ENCODE peak calls at places on chromosomes 5 and 9, in five cellular contexts. I, L, V, G and H are unnamed samples.

GRCh38 chr9:89410709-89411111 is 87.2 kb downstream of the SEMA4D start:
- DNase-seq in V (no peak), I (no peak), L (peak; percentile 51), G (no peak), H (no peak)

GRCh38 chr9:114574438-114574837 is 13.1 kb upstream of the ATP6V1G1 start:
- DNase-seq in L (no peak), I (no peak), G (peak; percentile 41), V (no peak), H (no peak)

GRCh38 chr5:146878471-146879172 is at the start of gene PPP2R2B:
- DNase-seq in I (peak; percentile 37), G (peak; percentile 51), L (peak; percentile 10), V (peak; percentile 75), H (no peak)

GRCh38 chr5:132485641-132486317 is 4.8 kb downstream of the IRF1 start:
- DNase-seq in L (no peak), V (no peak), I (no peak), G (no peak), H (no peak)

GRCh38 chr5:174044451-174044850 is 1.1 kb upstream of the NSG2 start:
- DNase-seq in L (no peak), V (no peak), G (no peak), I (no peak), H (no peak)

GRCh38 chr5:149794338-149795023 is 64.4 kb downstream of the PPARGC1B start:
- DNase-seq in I (no peak), V (no peak), G (no peak), L (no peak), H (no peak)

GRCh38 chr9:79026311-79026710 is 545.5 kb upstream of the TLE4 start:
- DNase-seq in I (no peak), V (peak; percentile 91), G (no peak), L (no peak), H (no peak)

GRCh38 chr9:706606-707451 is 134.7 kb upstream of the DMRT1 start:
- DNase-seq in I (peak; percentile 55), L (peak; percentile 27), G (peak; percentile 89), V (no peak), H (no peak)

GRCh38 chr9:131310833-131311554 is 21.5 kb downstream of the PLPP7 start:
- DNase-seq in G (no peak), V (peak; percentile 21), I (no peak), L (peak; percentile 50), H (peak; percentile 7)

GRCh38 chr5:17354265-17354664 is 136.8 kb downstream of the BASP1 start:
- DNase-seq in L (no peak), I (no peak), G (no peak), V (no peak), H (no peak)

GRCh38 chr5:92313385-92313784 is 930.3 kb upstream of the ARRDC3 start:
- DNase-seq in V (no peak), G (no peak), I (no peak), L (no peak), H (no peak)

GRCh38 chr9:114507726-114508125 is 2.5 kb upstream of the WHRN start:
- DNase-seq in V (peak; percentile 17), I (no peak), L (no peak), G (peak; percentile 46), H (peak; percentile 64)

GRCh38 chr5:138504799-138505198 is 38.2 kb downstream of the ETF1 start:
- DNase-seq in V (no peak), L (no peak), G (no peak), I (no peak), H (no peak)